ENCODE peak calls at places on chromosomes 11 and 22, in nine cellular contexts. I, Q, N, S, J, O, A, V and Y are unnamed samples.

GRCh38 chr11:12212181-12212820 is 101.9 kb downstream of the MICAL2 start:
- DNase-seq in I (no peak), Q (no peak), N (no peak), S (no peak), J (no peak), O (no peak), A (no peak), V (no peak), Y (no peak)

GRCh38 chr22:48536691-48537591 is 1290.7 kb downstream of the BRD1 start:
- DNase-seq in I (no peak), Q (no peak), N (no peak), S (no peak), J (no peak), O (no peak), A (no peak), V (no peak), Y (no peak)

GRCh38 chr22:47816121-47816915 is 1053.9 kb downstream of the TBC1D22A start:
- DNase-seq in I (no peak), Q (no peak), N (no peak), S (no peak), J (no peak), O (no peak), A (no peak), V (no peak), Y (no peak)

GRCh38 chr22:36411589-36412258 is 24.0 kb upstream of the MYH9 start:
- DNase-seq in I (no peak), Q (no peak), N (no peak), S (no peak), J (no peak), O (no peak), A (no peak), V (no peak), Y (peak; percentile 87)

GRCh38 chr22:44359496-44360110 is 46.9 kb upstream of the SHISAL1 start:
- DNase-seq in I (no peak), Q (no peak), N (no peak), S (no peak), J (no peak), O (no peak), A (peak; percentile 26), V (no peak), Y (no peak)

GRCh38 chr22:19449422-19449767 is 1.9 kb upstream of the C22orf39 start:
- DNase-seq in I (no peak), Q (no peak), N (no peak), S (no peak), J (no peak), O (no peak), A (no peak), V (no peak), Y (no peak)

GRCh38 chr11:128518493-128519207 is 68.7 kb downstream of the ETS1 start:
- DNase-seq in I (no peak), Q (no peak), N (no peak), S (no peak), J (no peak), O (no peak), A (no peak), V (no peak), Y (no peak)

GRCh38 chr22:20191803-20192202 is 40.9 kb upstream of the CCDC188 start:
- DNase-seq in I (no peak), Q (no peak), N (no peak), S (no peak), J (no peak), O (no peak), A (no peak), V (no peak), Y (no peak)

GRCh38 chr22:47121791-47122190 is 359.3 kb downstream of the TBC1D22A start:
- DNase-seq in I (no peak), Q (no peak), N (no peak), S (no peak), J (no peak), O (no peak), A (no peak), V (no peak), Y (no peak)

GRCh38 chr11:10540546-10540914 is 457 bp downstream of the RNF141 start:
- DNase-seq in I (no peak), Q (peak; percentile 23), N (no peak), S (no peak), J (peak; percentile 44), O (no peak), A (peak; percentile 41), V (peak; percentile 15), Y (peak; percentile 43)

GRCh38 chr11:76661306-76661751 is 9.2 kb downstream of the LRRC32 start:
- DNase-seq in I (no peak), Q (no peak), N (no peak), S (no peak), J (no peak), O (no peak), A (peak; percentile 4), V (no peak), Y (no peak)

GRCh38 chr11:117497206-117497951 is 169.7 kb downstream of the CEP164 start:
- DNase-seq in I (no peak), Q (no peak), N (no peak), S (no peak), J (no peak), O (no peak), A (no peak), V (no peak), Y (no peak)

GRCh38 chr11:42021919-42022318 is 562.5 kb upstream of the LRRC4C start:
- DNase-seq in I (no peak), Q (no peak), N (no peak), S (no peak), J (no peak), O (no peak), A (no peak), V (no peak), Y (no peak)

GRCh38 chr11:114073506-114074381 is 14.2 kb downstream of the ZBTB16 start:
- DNase-seq in I (no peak), Q (no peak), N (no peak), S (no peak), J (no peak), O (no peak), A (no peak), V (no peak), Y (no peak)

GRCh38 chr11:69049490-69049867 is 747 bp downstream of the TPCN2 start:
- DNase-seq in I (no peak), Q (no peak), N (peak; percentile 25), S (peak; percentile 60), J (no peak), O (no peak), A (no peak), V (no peak), Y (peak; percentile 31)

GRCh38 chr11:44484211-44484610 is 81.3 kb upstream of the CD82 start:
- DNase-seq in I (no peak), Q (peak; percentile 41), N (peak; percentile 26), S (no peak), J (peak; percentile 49), O (no peak), A (no peak), V (peak; percentile 60), Y (peak; percentile 4)

GRCh38 chr11:18721576-18722292 is 4.3 kb downstream of the IGSF22 start:
- DNase-seq in I (peak; percentile 27), Q (peak; percentile 61), N (peak; percentile 75), S (peak; percentile 73), J (peak; percentile 58), O (peak; percentile 59), A (no peak), V (no peak), Y (peak; percentile 33)

GRCh38 chr11:85628771-85629341 is 463 bp downstream of the TMEM126B start:
- DNase-seq in I (no peak), Q (no peak), N (no peak), S (no peak), J (no peak), O (no peak), A (no peak), V (no peak), Y (no peak)

GRCh38 chr22:35686298-35686697 is 31.4 kb upstream of the APOL5 start:
- DNase-seq in I (no peak), Q (no peak), N (no peak), S (peak; percentile 32), J (no peak), O (no peak), A (no peak), V (no peak), Y (peak; percentile 38)

GRCh38 chr11:60955566-60955965 is 3.6 kb upstream of the SLC15A3 start:
- DNase-seq in I (no peak), Q (no peak), N (no peak), S (no peak), J (no peak), O (no peak), A (no peak), V (no peak), Y (peak; percentile 68)

GRCh38 chr11:4851033-4851432 is 2.0 kb upstream of the OR51S1 start:
- DNase-seq in I (no peak), Q (no peak), N (no peak), S (no peak), J (peak; percentile 8), O (no peak), A (peak; percentile 49), V (peak; percentile 81), Y (no peak)

GRCh38 chr11:7421136-7421535 is 64.2 kb upstream of the OLFML1 start:
- DNase-seq in I (no peak), Q (no peak), N (no peak), S (no peak), J (no peak), O (no peak), A (no peak), V (no peak), Y (no peak)

GRCh38 chr11:117424781-117425180 is 97.1 kb downstream of the CEP164 start:
- DNase-seq in I (no peak), Q (no peak), N (no peak), S (no peak), J (no peak), O (no peak), A (no peak), V (no peak), Y (no peak)

GRCh38 chr11:37544491-37544890 is 946.5 kb upstream of the RAG2 start:
- DNase-seq in I (no peak), Q (no peak), N (no peak), S (no peak), J (no peak), O (no peak), A (no peak), V (no peak), Y (no peak)